ENCODE peak calls at places on chromosome 15, in six cellular contexts. D, M, R, H, O and A are unnamed samples.
A peak's percentile ranks its signal among the peaks of the same experiment; 100 is the strongest.

GRCh38 chr15:29337156-29337959 is 67.7 kb upstream of the NSMCE3 start:
- DNase-seq in O (no peak), R (no peak), D (no peak), H (no peak), M (no peak), A (peak; percentile 60)

GRCh38 chr15:62896969-62897486 is 145.5 kb upstream of the TPM1 start:
- DNase-seq in M (peak; percentile 96), D (peak; percentile 88), O (peak; percentile 97), H (peak; percentile 86), R (peak; percentile 93), A (peak; percentile 95)

GRCh38 chr15:63945005-63945788 is 101.1 kb downstream of the DAPK2 start:
- DNase-seq in M (peak; percentile 90), D (peak; percentile 80), R (peak; percentile 40), O (peak; percentile 74), H (peak; percentile 80), A (peak; percentile 91)

GRCh38 chr15:85024003-85024402 is 42.3 kb downstream of the PDE8A start:
- DNase-seq in H (no peak), D (no peak), R (no peak), O (no peak), M (no peak), A (no peak)

GRCh38 chr15:83435202-83435601 is 11.9 kb upstream of the SH3GL3 start:
- DNase-seq in O (no peak), R (no peak), H (no peak), M (no peak), D (no peak), A (no peak)

GRCh38 chr15:45638641-45639040 is 3.8 kb downstream of the SQOR start:
- DNase-seq in M (no peak), H (no peak), D (no peak), R (no peak), O (no peak), A (no peak)

GRCh38 chr15:49645937-49646336 is 25.1 kb downstream of the DTWD1 start:
- DNase-seq in R (no peak), O (no peak), H (no peak), M (no peak), D (peak; percentile 30), A (no peak)

GRCh38 chr15:63495343-63495742 is 9.1 kb upstream of the USP3 start:
- DNase-seq in D (no peak), H (no peak), R (no peak), O (no peak), M (no peak), A (peak; percentile 37)

GRCh38 chr15:44495562-44495961 is 41.4 kb upstream of the EIF3J start:
- DNase-seq in R (no peak), O (no peak), H (no peak), M (no peak), D (no peak), A (no peak)

GRCh38 chr15:45048784-45049631 is 26.0 kb downstream of the SORD start:
- DNase-seq in R (no peak), D (no peak), H (no peak), M (no peak), O (no peak), A (no peak)

GRCh38 chr15:56490461-56490860 is 25.5 kb upstream of the MNS1 start:
- DNase-seq in M (no peak), H (no peak), R (no peak), O (no peak), D (no peak), A (no peak)

GRCh38 chr15:51322622-51323296 is 15.6 kb downstream of the CYP19A1 start:
- DNase-seq in R (no peak), D (peak; percentile 31), H (peak; percentile 79), M (no peak), O (peak; percentile 78), A (no peak)

GRCh38 chr15:75114796-75115195 is 86.9 kb upstream of the C15orf39 start:
- DNase-seq in O (no peak), H (no peak), M (no peak), D (no peak), R (no peak), A (no peak)

GRCh38 chr15:76282451-76282850 is 28.8 kb downstream of the ETFA start:
- DNase-seq in O (no peak), D (no peak), R (no peak), M (no peak), H (no peak), A (no peak)

DNA sequence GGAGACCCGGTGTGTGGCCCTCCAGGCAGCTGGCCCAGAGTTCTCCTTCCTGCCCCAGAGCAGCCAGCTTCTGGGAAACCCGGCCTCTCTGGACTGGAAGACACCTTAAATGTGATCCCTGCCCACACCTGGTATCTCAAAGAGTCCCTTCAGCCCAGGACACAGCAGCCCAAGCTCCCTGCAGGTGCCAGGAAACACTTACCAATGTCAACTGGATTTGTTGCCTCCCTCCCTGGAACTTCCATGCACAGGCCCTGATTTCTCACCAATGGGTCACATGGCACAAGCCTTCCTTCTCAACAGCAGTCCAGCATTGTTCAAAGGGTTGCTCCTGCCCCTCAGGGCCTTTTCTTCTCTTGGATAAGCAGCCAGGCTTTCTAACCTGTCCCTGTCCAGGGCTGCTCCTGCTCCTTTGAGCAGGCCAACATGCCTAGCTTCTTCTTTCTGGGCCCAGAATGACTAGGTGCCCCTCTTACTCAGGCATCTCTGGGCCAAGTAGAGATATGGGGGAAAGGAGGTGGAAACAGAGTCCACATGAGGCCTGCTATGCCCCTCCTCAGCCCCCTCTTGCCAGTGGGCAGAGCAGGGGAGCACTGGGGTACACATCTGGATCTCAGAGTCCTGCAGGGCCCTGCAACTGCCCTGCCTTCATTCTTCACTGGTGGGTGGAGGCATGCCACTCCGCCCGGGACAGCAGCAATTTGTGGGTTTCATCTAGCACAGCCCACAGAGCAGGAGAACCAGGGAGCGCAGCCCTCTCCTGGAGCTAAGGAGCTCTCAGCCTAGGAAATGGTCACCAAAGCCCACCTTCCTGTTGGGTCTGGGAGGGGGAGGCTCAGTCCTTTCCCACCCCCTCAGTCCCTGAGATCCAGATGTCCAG is 31.4 kb downstream of the ANP32A start:
- DNase-seq in M (no peak), O (no peak), D (peak; percentile 33), H (no peak), R (no peak), A (no peak)
- H3K27ac ChIP-seq in M (peak overlapping the region; percentile 23), O (peak overlapping the region; percentile 16), D (peak overlapping the region; percentile 85), H (peak overlapping the region; percentile 50), R (no peak overlapping the region), A (no peak overlapping the region)

GRCh38 chr15:91473894-91474293 is 373.8 kb downstream of the SV2B start:
- DNase-seq in M (no peak), O (no peak), D (no peak), H (no peak), R (no peak), A (no peak)

GRCh38 chr15:91472316-91472756 is 372.3 kb downstream of the SV2B start:
- DNase-seq in M (no peak), D (no peak), O (no peak), R (no peak), H (no peak), A (no peak)

GRCh38 chr15:91469627-91470567 is 369.8 kb downstream of the SV2B start:
- DNase-seq in D (peak; percentile 29), M (no peak), R (no peak), O (no peak), H (no peak), A (no peak)

GRCh38 chr15:91468861-91469260 is 368.8 kb downstream of the SV2B start:
- DNase-seq in R (no peak), H (no peak), M (no peak), O (no peak), D (no peak), A (no peak)

GRCh38 chr15:91471410-91471993 is 371.4 kb downstream of the SV2B start:
- DNase-seq in M (no peak), H (no peak), R (no peak), D (no peak), O (no peak), A (no peak)
- TF ChIP-seq EP300 in M (no peak), H (no peak), R (no peak), D (no peak), O (no peak), A (no peak)

DNA sequence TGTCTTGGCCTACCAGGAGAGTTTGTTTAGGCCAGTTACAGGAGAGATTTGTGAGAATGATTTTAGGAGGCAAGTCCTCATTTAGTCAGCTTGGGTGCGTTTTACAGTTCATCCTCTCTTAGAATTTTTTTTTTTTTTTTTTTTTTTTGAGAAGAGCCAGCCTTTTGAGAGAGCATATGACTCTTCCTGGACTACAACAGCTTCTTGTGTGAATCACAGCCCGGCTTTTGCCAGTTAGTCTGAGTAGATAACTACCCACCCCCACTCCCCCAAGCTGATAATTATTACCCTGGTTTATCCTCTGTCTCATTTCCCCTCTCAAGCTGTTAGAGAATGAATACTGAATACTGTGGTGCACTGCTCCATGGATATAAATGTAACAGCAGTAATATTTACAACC is 7.8 kb downstream of the CHD2 start:
- DNase-seq in D (no peak), R (peak; percentile 63), O (peak; percentile 87), M (no peak), H (no peak), A (no peak)
- H3K4me3 ChIP-seq in D (peak overlapping the region; percentile 13), R (peak overlapping the region; percentile 4), O (no peak overlapping the region), M (peak overlapping the region; percentile 56), H (peak overlapping the region; percentile 30), A (peak overlapping the region; percentile 21)

GRCh38 chr15:39936187-39936586 is 2.3 kb downstream of the EIF2AK4 start:
- DNase-seq in D (no peak), R (no peak), M (no peak), H (no peak), O (no peak), A (no peak)
- H3K27ac ChIP-seq in D (no peak overlapping the region), R (no peak overlapping the region), M (peak overlapping the region; percentile 20), H (no peak overlapping the region), O (no peak overlapping the region), A (no peak overlapping the region)

DNA sequence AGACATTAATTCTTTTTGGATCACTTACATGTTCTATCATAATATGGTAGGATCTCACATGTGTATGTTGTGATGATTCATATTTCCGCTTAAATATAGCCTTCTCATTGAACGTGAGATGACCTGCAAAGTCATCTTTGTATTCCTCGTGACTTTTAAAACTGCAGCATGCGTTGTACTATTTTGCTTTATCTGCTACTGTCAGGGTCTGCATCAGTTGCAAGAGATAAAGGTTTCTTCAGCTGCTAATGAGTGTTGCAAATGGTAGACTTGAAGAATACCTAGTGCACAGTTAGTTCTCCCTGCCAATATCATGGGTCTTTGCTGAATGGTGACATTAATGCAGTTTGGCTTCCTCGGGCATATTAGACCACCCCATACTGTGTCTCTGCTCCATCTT is 31.8 kb downstream of the REC114 start:
- DNase-seq in O (no peak), H (no peak), M (no peak), D (no peak), R (no peak), A (no peak)
- TF ChIP-seq EP300 in O (no peak), H (no peak), M (no peak), D (no peak), R (no peak), A (no peak)

DNA sequence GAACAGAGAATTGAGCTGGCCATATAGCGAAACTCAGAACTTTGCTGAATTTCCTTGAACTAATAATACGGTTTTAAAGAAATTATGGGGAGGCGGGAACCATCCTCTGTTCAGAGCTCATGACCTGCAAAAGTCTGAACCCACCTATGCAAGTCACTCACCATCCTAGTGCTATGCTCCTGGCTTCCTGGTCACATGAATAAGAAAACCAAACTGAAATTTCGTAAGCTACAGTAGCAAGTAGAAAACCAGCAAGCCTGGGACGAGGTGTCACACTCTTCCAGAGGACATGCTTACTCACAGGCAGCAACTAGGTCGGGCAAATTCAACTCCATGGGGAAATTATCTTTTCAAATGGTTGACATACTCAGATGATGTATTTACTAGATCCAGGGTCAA is 31.2 kb downstream of the LDHAL6B start:
- DNase-seq in R (no peak), M (no peak), H (no peak), D (no peak), O (no peak), A (no peak)
- H3K4me3 ChIP-seq in R (no peak overlapping the region), M (no peak overlapping the region), H (no peak overlapping the region), D (no peak overlapping the region), O (no peak overlapping the region), A (no peak overlapping the region)